ENCODE peak calls at places on chromosome 20, in ten cellular contexts. L is cardiac muscle cell, O is PC-9, E is bronchial epithelial cell, R is right lobe of liver, B is AG04450, G is coronary artery, T is heart right ventricle, Y is Panc1, A is cardiac fibroblast. Q is an unnamed sample.

GRCh38 chr20:46012926-46013825 is 4.5 kb downstream of the MMP9 start:
- DNase-seq in Y (no peak), B (no peak), R (no peak), O (no peak), E (no peak), G (no peak), T (no peak), A (no peak), L (no peak), Q (no peak)

GRCh38 chr20:7673841-7674240 is 266.4 kb downstream of the HAO1 start:
- DNase-seq in R (no peak), A (peak), T (no peak), O (no peak), E (peak), G (no peak), B (no peak), Y (no peak), L (peak), Q (no peak)

GRCh38 chr20:14782731-14783130 is 445.3 kb upstream of the FLRT3 start:
- DNase-seq in R (no peak), B (no peak), O (no peak), A (no peak), L (no peak), G (no peak), T (no peak), Y (no peak), E (no peak), Q (no peak)

GRCh38 chr20:40686893-40687292 is 2.1 kb downstream of the MAFB start:
- DNase-seq in T (no peak), L (no peak), A (no peak), Y (no peak), B (no peak), O (no peak), R (no peak), E (no peak), G (no peak), Q (no peak)

GRCh38 chr20:63323298-63323820 is 30.4 kb downstream of the COL20A1 start:
- DNase-seq in E (no peak), T (no peak), Y (no peak), G (no peak), B (no peak), O (no peak), L (no peak), R (peak), A (no peak), Q (no peak)

GRCh38 chr20:34404803-34405202 is 41.7 kb downstream of the ITCH start:
- DNase-seq in Y (no peak), R (no peak), E (no peak), B (no peak), O (no peak), L (no peak), A (no peak), G (no peak), T (no peak), Q (no peak)

GRCh38 chr20:46350201-46350985 is 42.1 kb upstream of the CDH22 start:
- DNase-seq in A (peak), T (no peak), E (peak), L (peak), G (no peak), Y (no peak), O (peak), R (no peak), B (peak), Q (peak)

GRCh38 chr20:33646191-33646590 is 15.9 kb upstream of the C20orf144 start:
- DNase-seq in G (no peak), R (no peak), Y (no peak), E (no peak), A (no peak), O (no peak), L (no peak), T (no peak), B (no peak), Q (no peak)

GRCh38 chr20:49877254-49877990 is 37.9 kb downstream of the SPATA2 start:
- DNase-seq in R (no peak), L (no peak), T (no peak), B (no peak), O (no peak), G (peak), Y (no peak), A (no peak), E (no peak), Q (no peak)

GRCh38 chr20:35344354-35344837 is 52.2 kb upstream of the FAM83C start:
- DNase-seq in Y (no peak), A (peak), R (peak), T (peak), G (no peak), E (peak), B (peak), L (peak), O (peak), Q (no peak)

GRCh38 chr20:36572701-36573102 is 695 bp upstream of the TGIF2 start:
- DNase-seq in B (no peak), Y (no peak), R (no peak), A (no peak), E (peak), L (peak), G (no peak), T (no peak), O (no peak), Q (no peak)

GRCh38 chr20:33689973-33690372 is 3.8 kb upstream of the E2F1 start:
- DNase-seq in R (no peak), O (no peak), Y (no peak), T (no peak), G (no peak), B (no peak), L (peak), E (no peak), A (peak), Q (no peak)

GRCh38 chr20:19185083-19185482 is 27.4 kb upstream of the SLC24A3 start:
- DNase-seq in E (peak), A (no peak), G (no peak), Y (no peak), O (no peak), B (no peak), L (no peak), T (no peak), R (no peak), Q (no peak)

GRCh38 chr20:51678041-51678697 is 90.0 kb downstream of the ATP9A start:
- DNase-seq in A (no peak), B (no peak), E (no peak), O (no peak), R (no peak), L (peak), G (no peak), T (no peak), Y (no peak), Q (no peak)

GRCh38 chr20:1894471-1894950 is 696 bp upstream of the SIRPA start:
- DNase-seq in B (no peak), T (no peak), E (no peak), R (peak), L (peak), A (no peak), G (peak), Y (no peak), O (peak), Q (no peak)

GRCh38 chr20:21705466-21706344 is at the start of gene PAX1:
- DNase-seq in O (no peak), E (no peak), L (peak), T (no peak), R (no peak), A (no peak), G (no peak), Y (no peak), B (no peak), Q (no peak)

GRCh38 chr20:34452281-34452982 is 63.8 kb upstream of the DYNLRB1 start:
- DNase-seq in T (no peak), E (no peak), Y (no peak), R (no peak), A (no peak), O (no peak), L (no peak), B (no peak), G (no peak), Q (no peak)

GRCh38 chr20:32114305-32114960 is 4.9 kb downstream of the TM9SF4 start:
- DNase-seq in T (no peak), Y (no peak), R (no peak), B (no peak), A (no peak), E (no peak), L (no peak), G (peak), O (no peak), Q (no peak)

GRCh38 chr20:53660078-53660909 is 66.7 kb upstream of the ZNF217 start:
- DNase-seq in Y (no peak), L (peak), B (no peak), A (peak), T (peak), E (no peak), O (no peak), R (no peak), G (no peak), Q (no peak)

GRCh38 chr20:22511943-22512910 is 72.1 kb downstream of the FOXA2 start:
- DNase-seq in A (no peak), L (peak), O (no peak), B (no peak), T (no peak), E (peak), G (no peak), Y (no peak), R (peak), Q (no peak)

GRCh38 chr20:62666736-62667529 is 24.6 kb downstream of the SLCO4A1 start:
- DNase-seq in A (peak), E (no peak), Y (no peak), B (no peak), T (peak), L (peak), G (no peak), R (no peak), O (peak), Q (no peak)

GRCh38 chr20:1144401-1145172 is 26.2 kb downstream of the PSMF1 start:
- DNase-seq in B (no peak), L (no peak), T (no peak), E (no peak), A (no peak), R (no peak), Y (no peak), G (no peak), O (no peak), Q (no peak)

GRCh38 chr20:10910535-10911239 is 236.9 kb upstream of the JAG1 start:
- DNase-seq in L (peak), A (peak), O (no peak), Y (no peak), R (no peak), G (no peak), E (no peak), T (peak), B (no peak), Q (no peak)

GRCh38 chr20:61300293-61300692 is 48.2 kb downstream of the CDH4 start:
- DNase-seq in R (no peak), T (no peak), E (no peak), A (no peak), G (no peak), L (no peak), B (no peak), Y (no peak), O (no peak), Q (no peak)

GRCh38 chr20:37680420-37680819 is 13.4 kb upstream of the CTNNBL1 start:
- DNase-seq in O (no peak), E (peak), R (no peak), B (no peak), L (no peak), G (no peak), Y (no peak), A (peak), T (no peak), Q (no peak)

GRCh38 chr20:18316166-18316565 is 27.8 kb downstream of the ZNF133 start:
- DNase-seq in G (no peak), R (no peak), O (no peak), L (no peak), E (no peak), B (no peak), Y (no peak), T (no peak), A (no peak), Q (no peak)

DNA sequence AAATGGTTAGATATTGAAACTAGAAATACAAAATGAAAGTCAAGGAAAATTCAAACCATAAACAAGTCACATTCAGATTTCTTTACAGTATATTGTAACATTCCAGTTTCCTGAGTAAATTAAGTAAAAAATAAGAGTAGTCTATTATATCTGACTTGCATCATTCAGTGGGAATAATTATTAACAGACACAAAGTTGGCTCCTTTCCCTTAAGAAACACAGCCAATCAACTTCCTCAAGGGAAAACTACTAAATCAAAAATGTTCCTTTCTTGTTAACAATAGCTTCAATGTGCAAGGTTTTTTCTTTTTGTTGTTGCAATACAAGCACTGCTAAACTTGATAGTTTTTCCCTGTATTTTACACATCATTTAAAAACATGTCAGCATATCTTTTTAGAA is 33.2 kb downstream of the DNAAF9 start:
- DNase-seq in O (no peak), L (no peak), E (no peak), T (no peak), G (no peak), A (no peak), Y (no peak), B (no peak), R (no peak), Q (peak)
- H3K4me3 ChIP-seq in O (no peak), L (no peak), E (no peak), T (no peak), G (no peak), A (no peak), Y (no peak), B (no peak), R (no peak), Q (no peak)

GRCh38 chr20:12975833-12976608 is 32.8 kb upstream of the SPTLC3 start:
- DNase-seq in E (no peak), B (no peak), R (no peak), O (no peak), G (no peak), A (no peak), T (no peak), Y (no peak), L (no peak), Q (no peak)
- TF ChIP-seq CTCF in E (no peak), B (no peak), R (no peak), O (no peak), G (no peak), A (no peak), T (no peak), Y (no peak), L (no peak), Q (no peak)

GRCh38 chr20:57619053-57619831 is 984 bp downstream of the ZBP1 start:
- DNase-seq in G (no peak), Y (no peak), L (no peak), T (no peak), E (no peak), A (no peak), B (no peak), R (peak), O (no peak), Q (no peak)

GRCh38 chr20:57621426-57622200 is 1.4 kb upstream of the ZBP1 start:
- DNase-seq in O (no peak), A (no peak), Y (no peak), B (no peak), L (no peak), T (no peak), G (peak), E (no peak), R (no peak), Q (no peak)

GRCh38 chr20:57622201-57622570 is 2.0 kb upstream of the ZBP1 start:
- DNase-seq in O (no peak), R (no peak), B (no peak), E (peak), G (no peak), T (no peak), A (no peak), Y (no peak), L (no peak), Q (no peak)

GRCh38 chr20:57620274-57620990 is at the start of gene ZBP1:
- DNase-seq in G (peak), L (no peak), A (no peak), E (no peak), O (peak), Y (no peak), B (no peak), T (no peak), R (no peak), Q (no peak)

DNA sequence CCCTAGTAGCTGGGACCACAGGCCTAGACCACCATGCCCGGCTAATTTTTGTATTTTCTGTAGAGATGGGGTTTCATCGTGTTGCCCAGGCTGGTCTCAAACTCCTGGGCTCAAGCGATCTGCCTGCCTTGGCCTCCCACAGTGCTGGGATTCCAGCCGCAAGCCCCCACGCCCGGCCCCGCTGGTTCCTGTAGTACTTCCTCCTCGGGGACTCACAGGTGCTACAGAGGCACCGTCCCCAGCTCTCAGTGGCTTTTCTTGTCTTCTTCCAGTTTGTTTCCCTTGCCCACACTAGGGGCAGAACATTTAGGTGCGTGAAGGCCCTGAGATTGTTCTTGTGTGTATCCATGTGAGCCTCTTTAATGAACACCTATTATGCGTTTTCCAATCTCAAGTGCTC is 773 bp upstream of the ZBP1 start:
- DNase-seq in O (no peak), E (no peak), R (no peak), Y (no peak), B (no peak), L (no peak), T (no peak), G (no peak), A (no peak), Q (no peak)
- H3K4me3 ChIP-seq in O (no peak), E (no peak), R (no peak), Y (no peak), B (no peak), L (no peak), T (no peak), G (no peak), A (no peak), Q (no peak)

GRCh38 chr20:44696315-44696714 is 18.9 kb upstream of the CCN5 start:
- DNase-seq in O (no peak), T (no peak), G (no peak), L (no peak), B (no peak), A (no peak), Y (no peak), E (no peak), R (no peak), Q (no peak)
- TF ChIP-seq CTCF in O (no peak), T (no peak), G (no peak), L (no peak), B (no peak), A (peak), Y (no peak), E (peak), R (no peak), Q (no peak)

GRCh38 chr20:4092136-4092479 is 76.8 kb upstream of the RNF24 start:
- DNase-seq in Y (no peak), O (no peak), A (no peak), R (no peak), B (no peak), L (no peak), E (no peak), G (no peak), T (no peak), Q (no peak)

GRCh38 chr20:4088766-4089165 is 73.4 kb upstream of the RNF24 start:
- DNase-seq in G (no peak), T (no peak), B (no peak), Y (no peak), O (no peak), L (no peak), R (no peak), E (no peak), A (no peak), Q (no peak)

GRCh38 chr20:4091332-4092135 is 76.2 kb upstream of the RNF24 start:
- DNase-seq in Y (no peak), A (peak), E (peak), B (peak), G (peak), L (peak), R (peak), O (peak), T (peak), Q (no peak)

GRCh38 chr20:4087923-4088322 is 72.6 kb upstream of the RNF24 start:
- DNase-seq in Y (no peak), R (no peak), E (peak), T (no peak), O (no peak), B (no peak), A (peak), G (no peak), L (no peak), Q (no peak)

GRCh38 chr20:4090756-4091331 is 75.5 kb upstream of the RNF24 start:
- DNase-seq in B (peak), A (peak), L (peak), R (no peak), Y (no peak), O (no peak), G (no peak), E (no peak), T (no peak), Q (peak)
- H3K4me3 ChIP-seq in B (peak), A (no peak), L (no peak), R (no peak), Y (no peak), O (no peak), G (no peak), E (no peak), T (no peak), Q (no peak)

GRCh38 chr20:39676857-39677351 is 714.8 kb downstream of the DHX35 start:
- DNase-seq in B (no peak), E (peak), Y (no peak), G (no peak), O (no peak), L (peak), T (no peak), A (peak), R (no peak), Q (no peak)
- TF ChIP-seq CTCF in B (peak), E (peak), Y (peak), G (no peak), O (peak), L (peak), T (no peak), A (peak), R (peak), Q (no peak)

GRCh38 chr20:24206995-24207394 is 218.4 kb upstream of the GGTLC1 start:
- DNase-seq in O (no peak), A (peak), L (peak), T (no peak), E (peak), G (no peak), R (no peak), B (no peak), Y (no peak), Q (no peak)

GRCh38 chr20:24208652-24209051 is 220.1 kb upstream of the GGTLC1 start:
- DNase-seq in E (no peak), L (no peak), O (peak), G (no peak), B (no peak), T (no peak), R (no peak), A (no peak), Y (no peak), Q (no peak)

GRCh38 chr20:24211972-24212371 is 223.4 kb upstream of the GGTLC1 start:
- DNase-seq in L (no peak), A (no peak), E (no peak), G (no peak), B (no peak), O (no peak), Y (no peak), R (no peak), T (no peak), Q (no peak)

GRCh38 chr20:24207803-24208300 is 219.3 kb upstream of the GGTLC1 start:
- DNase-seq in R (no peak), B (no peak), T (no peak), O (no peak), G (no peak), A (no peak), L (no peak), E (no peak), Y (no peak), Q (no peak)

GRCh38 chr20:24212494-24212893 is 223.9 kb upstream of the GGTLC1 start:
- DNase-seq in L (no peak), B (no peak), R (no peak), A (no peak), O (no peak), E (no peak), G (no peak), Y (no peak), T (no peak), Q (no peak)
- H3K4me3 ChIP-seq in L (no peak), B (no peak), R (no peak), A (no peak), O (no peak), E (no peak), G (no peak), Y (no peak), T (no peak), Q (no peak)